ENCODE peak calls at places on chromosomes 6 and 20, in four cellular contexts. One of them, this sample, is unnamed.

GRCh38 chr6:28105286-28105685 is 19.1 kb upstream of the ZSCAN16 start:
- DNase-seq in Peyer's patch: no peak
- DNase-seq in HCT116: no peak
- DNase-seq in vagina: no peak
- DNase-seq in this sample: no peak

GRCh38 chr20:4138056-4138455 is 122.7 kb upstream of the RNF24 start:
- DNase-seq in Peyer's patch: no peak
- DNase-seq in HCT116: no peak
- DNase-seq in vagina: no peak
- DNase-seq in this sample: no peak

GRCh38 chr6:157050537-157051280 is 272.6 kb downstream of the TMEM242 start:
- DNase-seq in Peyer's patch: no peak
- DNase-seq in HCT116: no peak
- DNase-seq in vagina: no peak
- DNase-seq in this sample: no peak

GRCh38 chr20:50283922-50284810 is 93.5 kb downstream of the CEBPB start:
- DNase-seq in Peyer's patch: no peak
- DNase-seq in HCT116: peak
- DNase-seq in vagina: no peak
- DNase-seq in this sample: peak

GRCh38 chr20:6483727-6484126 is 283.8 kb upstream of the BMP2 start:
- DNase-seq in Peyer's patch: no peak
- DNase-seq in HCT116: no peak
- DNase-seq in vagina: no peak
- DNase-seq in this sample: no peak

GRCh38 chr20:49482621-49483017 is at the start of gene KCNB1:
- DNase-seq in Peyer's patch: peak
- DNase-seq in HCT116: no peak
- DNase-seq in vagina: no peak
- DNase-seq in this sample: peak

GRCh38 chr6:115551510-115551909 is 509.2 kb downstream of the FRK start:
- DNase-seq in Peyer's patch: no peak
- DNase-seq in HCT116: no peak
- DNase-seq in vagina: no peak
- DNase-seq in this sample: no peak

GRCh38 chr20:43140719-43141118 is 49.0 kb downstream of the PTPRT start:
- DNase-seq in Peyer's patch: no peak
- DNase-seq in HCT116: no peak
- DNase-seq in vagina: no peak
- DNase-seq in this sample: no peak

GRCh38 chr20:4246428-4246827 is 231.1 kb upstream of the RNF24 start:
- DNase-seq in Peyer's patch: no peak
- DNase-seq in HCT116: no peak
- DNase-seq in vagina: no peak
- DNase-seq in this sample: no peak

GRCh38 chr6:16238057-16238657 is at the start of gene GMPR:
- DNase-seq in Peyer's patch: peak
- DNase-seq in HCT116: peak
- DNase-seq in vagina: no peak
- DNase-seq in this sample: peak

GRCh38 chr20:32339116-32339515 is 19.0 kb upstream of the ASXL1 start:
- DNase-seq in Peyer's patch: no peak
- DNase-seq in HCT116: no peak
- DNase-seq in vagina: no peak
- DNase-seq in this sample: no peak

GRCh38 chr6:43891072-43891870 is 121.3 kb downstream of the VEGFA start:
- DNase-seq in Peyer's patch: no peak
- DNase-seq in HCT116: no peak
- DNase-seq in vagina: no peak
- DNase-seq in this sample: no peak

GRCh38 chr6:137707590-137708360 is 159.3 kb upstream of the TNFAIP3 start:
- DNase-seq in Peyer's patch: peak
- DNase-seq in HCT116: peak
- DNase-seq in vagina: no peak
- DNase-seq in this sample: peak

GRCh38 chr20:2746636-2747265 is 53.7 kb downstream of the CPXM1 start:
- DNase-seq in Peyer's patch: no peak
- DNase-seq in HCT116: no peak
- DNase-seq in vagina: no peak
- DNase-seq in this sample: no peak

GRCh38 chr6:43757966-43758616 is 11.9 kb upstream of the VEGFA start:
- DNase-seq in Peyer's patch: peak
- DNase-seq in HCT116: no peak
- DNase-seq in vagina: no peak
- DNase-seq in this sample: no peak

GRCh38 chr6:129749749-129750120 is 39.8 kb upstream of the ARHGAP18 start:
- DNase-seq in Peyer's patch: no peak
- DNase-seq in HCT116: peak
- DNase-seq in vagina: no peak
- DNase-seq in this sample: no peak

GRCh38 chr20:8855315-8855714 is 213.6 kb upstream of the PLCB4 start:
- DNase-seq in Peyer's patch: no peak
- DNase-seq in HCT116: no peak
- DNase-seq in vagina: no peak
- DNase-seq in this sample: no peak

GRCh38 chr20:37941992-37942391 is 39.1 kb downstream of the VSTM2L start:
- DNase-seq in Peyer's patch: no peak
- DNase-seq in HCT116: no peak
- DNase-seq in vagina: peak
- DNase-seq in this sample: no peak

GRCh38 chr6:106064103-106064502 is 22.0 kb upstream of the PRDM1 start:
- DNase-seq in Peyer's patch: no peak
- DNase-seq in HCT116: no peak
- DNase-seq in vagina: no peak
- DNase-seq in this sample: no peak

GRCh38 chr20:31394900-31395299 is 4.5 kb upstream of the DEFB119 start:
- DNase-seq in Peyer's patch: no peak
- DNase-seq in HCT116: no peak
- DNase-seq in vagina: no peak
- DNase-seq in this sample: no peak

GRCh38 chr6:160328447-160328846 is 19.7 kb upstream of the SLC22A3 start:
- DNase-seq in Peyer's patch: no peak
- DNase-seq in HCT116: no peak
- DNase-seq in vagina: no peak
- DNase-seq in this sample: no peak

GRCh38 chr6:25351485-25351884 is 72.3 kb downstream of the CARMIL1 start:
- DNase-seq in Peyer's patch: no peak
- DNase-seq in HCT116: no peak
- DNase-seq in vagina: no peak
- DNase-seq in this sample: no peak
- H3K27ac ChIP-seq in Peyer's patch: no peak
- H3K27ac ChIP-seq in HCT116: no peak
- H3K27ac ChIP-seq in vagina: no peak
- H3K27ac ChIP-seq in this sample: no peak

GRCh38 chr6:69878795-69879194 is 12.4 kb downstream of the COL19A1 start:
- DNase-seq in Peyer's patch: no peak
- DNase-seq in HCT116: no peak
- DNase-seq in vagina: no peak
- DNase-seq in this sample: no peak
- TF ChIP-seq POLR2A in Peyer's patch: no peak
- TF ChIP-seq POLR2A in HCT116: no peak
- TF ChIP-seq POLR2A in vagina: no peak
- TF ChIP-seq POLR2A in this sample: no peak

GRCh38 chr6:21885101-21885500 is 291.6 kb downstream of the SOX4 start:
- DNase-seq in Peyer's patch: no peak
- DNase-seq in HCT116: no peak
- DNase-seq in vagina: no peak
- DNase-seq in this sample: no peak

GRCh38 chr6:21882066-21882465 is 288.5 kb downstream of the SOX4 start:
- DNase-seq in Peyer's patch: no peak
- DNase-seq in HCT116: no peak
- DNase-seq in vagina: no peak
- DNase-seq in this sample: no peak

GRCh38 chr6:21885532-21886089 is 292.1 kb downstream of the SOX4 start:
- DNase-seq in Peyer's patch: no peak
- DNase-seq in HCT116: no peak
- DNase-seq in vagina: no peak
- DNase-seq in this sample: no peak

GRCh38 chr6:21883528-21883927 is 290.0 kb downstream of the SOX4 start:
- DNase-seq in Peyer's patch: no peak
- DNase-seq in HCT116: no peak
- DNase-seq in vagina: no peak
- DNase-seq in this sample: no peak

GRCh38 chr6:21883929-21884328 is 290.4 kb downstream of the SOX4 start:
- DNase-seq in Peyer's patch: no peak
- DNase-seq in HCT116: no peak
- DNase-seq in vagina: no peak
- DNase-seq in this sample: no peak
- H3K27ac ChIP-seq in Peyer's patch: no peak
- H3K27ac ChIP-seq in HCT116: no peak
- H3K27ac ChIP-seq in vagina: no peak
- H3K27ac ChIP-seq in this sample: no peak

GRCh38 chr6:128519132-128519930 is 1.1 kb downstream of the PTPRK start:
- DNase-seq in Peyer's patch: peak
- DNase-seq in HCT116: no peak
- DNase-seq in vagina: no peak
- DNase-seq in this sample: peak

GRCh38 chr6:128519931-128520435 is 416 bp downstream of the PTPRK start:
- DNase-seq in Peyer's patch: no peak
- DNase-seq in HCT116: no peak
- DNase-seq in vagina: peak
- DNase-seq in this sample: peak

GRCh38 chr6:128518531-128519131 is 1.8 kb downstream of the PTPRK start:
- DNase-seq in Peyer's patch: no peak
- DNase-seq in HCT116: no peak
- DNase-seq in vagina: no peak
- DNase-seq in this sample: no peak

GRCh38 chr6:128521302-128521632 is 868 bp upstream of the PTPRK start:
- DNase-seq in Peyer's patch: no peak
- DNase-seq in HCT116: no peak
- DNase-seq in vagina: no peak
- DNase-seq in this sample: no peak

GRCh38 chr6:128520436-128521301 is at the start of gene PTPRK:
- DNase-seq in Peyer's patch: peak
- DNase-seq in HCT116: peak
- DNase-seq in vagina: peak
- DNase-seq in this sample: peak
- TF ChIP-seq POLR2A in Peyer's patch: peak
- TF ChIP-seq POLR2A in HCT116: peak
- TF ChIP-seq POLR2A in vagina: peak
- TF ChIP-seq POLR2A in this sample: peak

DNA sequence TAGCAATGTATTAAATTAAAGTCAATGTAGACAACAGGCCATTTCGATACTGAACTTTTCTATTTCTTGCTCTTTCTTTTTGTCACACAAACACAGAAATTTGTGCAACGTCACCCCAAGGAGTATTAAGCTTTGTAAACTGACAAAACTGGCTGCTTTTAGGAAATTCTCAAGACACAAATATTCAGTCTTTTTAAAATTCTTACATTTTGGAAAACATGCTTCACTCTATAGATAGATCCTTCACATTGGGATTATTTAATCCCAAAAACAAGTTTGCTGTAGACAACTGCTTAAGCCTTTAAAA is 69.9 kb upstream of the TPD52L1 start:
- DNase-seq in Peyer's patch: no peak
- DNase-seq in HCT116: no peak
- DNase-seq in vagina: no peak
- DNase-seq in this sample: no peak
- H3K27ac ChIP-seq in Peyer's patch: no peak
- H3K27ac ChIP-seq in HCT116: no peak
- H3K27ac ChIP-seq in vagina: no peak
- H3K27ac ChIP-seq in this sample: no peak

DNA sequence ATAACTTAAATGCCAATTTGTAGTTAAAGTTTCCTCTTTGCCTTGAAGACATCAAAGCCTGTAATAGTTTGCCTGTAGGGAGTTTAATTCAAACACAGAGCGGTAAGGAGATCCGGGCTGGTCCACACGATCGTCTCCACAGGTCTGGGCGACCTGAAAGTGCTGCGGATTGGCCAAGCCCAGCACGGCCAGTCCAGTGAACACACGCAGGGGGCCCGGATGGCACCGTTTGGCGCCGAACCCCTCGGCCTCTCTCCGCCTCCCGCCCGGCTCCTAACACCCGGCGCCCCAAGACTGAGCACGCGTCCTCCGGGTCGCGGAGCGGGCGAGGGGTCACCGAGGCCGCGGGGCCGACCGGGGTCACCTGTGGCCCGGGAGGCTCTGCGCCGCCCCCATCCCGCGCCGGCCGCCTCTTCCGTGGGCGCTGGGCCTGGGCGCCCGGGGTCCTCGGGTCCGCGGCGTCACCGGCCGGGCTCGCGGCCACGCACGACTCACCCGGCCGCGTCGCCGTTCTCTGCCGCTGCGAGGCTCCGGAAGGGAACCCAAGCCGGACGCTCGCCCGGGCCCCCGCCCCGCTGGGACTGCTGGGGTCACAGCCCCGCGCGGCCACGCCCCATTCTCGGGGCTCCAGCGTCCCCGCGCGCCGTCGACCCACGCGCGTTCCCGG is 481 bp downstream of the SERPINB6 start:
- DNase-seq in Peyer's patch: peak
- DNase-seq in HCT116: no peak
- DNase-seq in vagina: no peak
- DNase-seq in this sample: peak
- TF ChIP-seq POLR2A in Peyer's patch: no peak
- TF ChIP-seq POLR2A in HCT116: no peak
- TF ChIP-seq POLR2A in vagina: no peak
- TF ChIP-seq POLR2A in this sample: no peak

DNA sequence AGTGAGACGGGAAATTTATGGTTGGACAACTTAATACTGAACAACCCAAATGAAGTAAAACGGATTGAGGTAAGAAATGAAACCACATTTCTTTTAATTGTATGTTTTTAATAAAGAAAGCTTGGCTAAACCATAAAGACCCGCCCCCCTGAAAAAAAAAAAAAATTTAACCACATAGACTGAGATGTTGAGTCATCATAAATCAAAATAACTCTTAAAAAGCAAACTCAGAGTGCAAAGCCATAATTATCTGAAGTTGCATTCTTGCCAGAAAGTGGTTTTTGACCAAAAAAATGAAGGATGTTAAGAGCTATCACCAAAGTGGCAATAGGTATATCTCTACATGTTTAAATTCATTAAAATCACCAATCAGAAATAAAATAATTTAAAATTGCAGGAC is 101.8 kb upstream of the COL21A1 start:
- DNase-seq in Peyer's patch: no peak
- DNase-seq in HCT116: no peak
- DNase-seq in vagina: no peak
- DNase-seq in this sample: no peak
- H3K27ac ChIP-seq in Peyer's patch: no peak
- H3K27ac ChIP-seq in HCT116: no peak
- H3K27ac ChIP-seq in vagina: no peak
- H3K27ac ChIP-seq in this sample: no peak

This sample was measured in transverse colon.